ENCODE peak calls at places on chromosomes 2 and 18, in four cellular contexts. E, Q, L and I are unnamed samples.
A peak's percentile ranks its signal among the peaks of the same experiment; 100 is the strongest.

GRCh38 chr2:175807031-175807873 is 194.8 kb downstream of the LNPK start:
- DNase-seq in E (no peak), Q (no peak), L (no peak), I (no peak)

GRCh38 chr18:23229472-23229871 is 94.2 kb downstream of the CABLES1 start:
- DNase-seq in E (no peak), Q (no peak), L (no peak), I (no peak)

GRCh38 chr2:10079931-10080535 is at the start of gene CYS1:
- DNase-seq in E (no peak), Q (no peak), L (no peak), I (peak; percentile 53)

GRCh38 chr2:217852812-217853211 is 150.0 kb downstream of the TNS1 start:
- DNase-seq in E (no peak), Q (no peak), L (no peak), I (no peak)

GRCh38 chr2:162965151-162965550 is 126.6 kb upstream of the KCNH7 start:
- DNase-seq in E (no peak), Q (no peak), L (no peak), I (no peak)

GRCh38 chr2:101578671-101579070 is 103.8 kb upstream of the RFX8 start:
- DNase-seq in E (no peak), Q (no peak), L (no peak), I (no peak)

GRCh38 chr18:47265197-47265596 is 13.7 kb upstream of the SKOR2 start:
- DNase-seq in E (no peak), Q (no peak), L (no peak), I (no peak)

GRCh38 chr2:151478011-151478410 is 68.3 kb downstream of the RIF1 start:
- DNase-seq in E (no peak), Q (no peak), L (no peak), I (no peak)

GRCh38 chr2:5322414-5322813 is 369.8 kb upstream of the SOX11 start:
- DNase-seq in E (no peak), Q (no peak), L (no peak), I (no peak)

GRCh38 chr2:213119061-213119809 is 32.2 kb downstream of the IKZF2 start:
- DNase-seq in E (no peak), Q (no peak), L (no peak), I (no peak)

GRCh38 chr18:50006470-50007046 is 188.4 kb downstream of the MYO5B start:
- DNase-seq in E (no peak), Q (no peak), L (no peak), I (no peak)

GRCh38 chr2:158723921-158724802 is 71.0 kb upstream of the DAPL1 start:
- DNase-seq in E (peak; percentile 78), Q (no peak), L (no peak), I (no peak)

GRCh38 chr2:50840346-50841124 is 191.4 kb downstream of the NRXN1 start:
- DNase-seq in E (no peak), Q (no peak), L (no peak), I (no peak)

GRCh38 chr18:48852792-48853191 is 98.0 kb downstream of the SMAD7 start:
- DNase-seq in E (no peak), Q (no peak), L (no peak), I (no peak)

GRCh38 chr2:120450196-120450820 is 104.4 kb downstream of the INHBB start:
- DNase-seq in E (no peak), Q (no peak), L (no peak), I (no peak)

GRCh38 chr2:200350796-200351195 is 44.3 kb downstream of the SPATS2L start:
- DNase-seq in E (no peak), Q (no peak), L (no peak), I (no peak)

GRCh38 chr18:11541179-11541578 is 68.2 kb upstream of the SLC35G4 start:
- DNase-seq in E (no peak), Q (no peak), L (no peak), I (no peak)

GRCh38 chr2:235224410-235224809 is 269.4 kb upstream of the AGAP1 start:
- DNase-seq in E (no peak), Q (no peak), L (no peak), I (no peak)

GRCh38 chr2:144460981-144461766 is 58.7 kb downstream of the ZEB2 start:
- DNase-seq in E (no peak), Q (no peak), L (no peak), I (peak; percentile 69)

GRCh38 chr2:144084114-144084661 is 435.7 kb downstream of the ZEB2 start:
- DNase-seq in E (no peak), Q (no peak), L (no peak), I (no peak)

GRCh38 chr18:58882039-58882438 is 17.4 kb downstream of the ZNF532 start:
- DNase-seq in E (no peak), Q (no peak), L (no peak), I (no peak)

GRCh38 chr2:1746174-1747064 is 2.1 kb upstream of the PXDN start:
- DNase-seq in E (peak; percentile 13), Q (no peak), L (no peak), I (no peak)

GRCh38 chr2:214649440-214650205 is 159.9 kb downstream of the BARD1 start:
- DNase-seq in E (no peak), Q (no peak), L (no peak), I (no peak)

DNA sequence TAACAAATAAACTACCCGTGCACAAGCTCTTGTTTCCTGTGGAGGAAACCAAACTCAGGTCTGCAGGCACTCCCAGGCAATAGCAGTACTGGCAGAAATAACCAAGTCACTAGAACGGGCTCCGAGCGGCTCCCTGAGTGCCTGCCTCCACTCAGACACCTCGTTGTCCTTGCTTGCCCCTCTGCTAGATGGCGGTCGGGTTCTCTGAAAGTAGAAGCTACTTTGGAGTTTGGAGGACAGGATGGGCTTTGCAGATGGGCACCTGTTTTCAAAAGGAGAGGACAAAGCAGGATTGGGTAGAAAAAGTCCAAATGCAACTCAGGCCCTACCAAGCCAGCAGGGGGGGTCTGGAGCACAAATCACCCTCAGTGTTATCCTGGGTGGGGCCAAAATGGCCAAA is 136.4 kb downstream of the LRRC30 start:
- DNase-seq in E (no peak), Q (no peak), L (no peak), I (no peak)
- H3K9me3 ChIP-seq in E (no peaks in the 10 kb centered on the region), Q (no peaks in the 10 kb centered on the region), L (no peaks in the 10 kb centered on the region), I (no peaks in the 10 kb centered on the region)

GRCh38 chr18:37392648-37393047 is 172.9 kb downstream of the CELF4 start:
- DNase-seq in E (no peak), Q (no peak), L (no peak), I (no peak)

GRCh38 chr18:37393221-37393828 is 172.3 kb downstream of the CELF4 start:
- DNase-seq in E (no peak), Q (no peak), L (no peak), I (no peak)

GRCh38 chr18:37394610-37394965 is 171.0 kb downstream of the CELF4 start:
- DNase-seq in E (no peak), Q (no peak), L (no peak), I (no peak)

GRCh38 chr18:37395138-37395537 is 170.5 kb downstream of the CELF4 start:
- DNase-seq in E (no peak), Q (no peak), L (no peak), I (no peak)

DNA sequence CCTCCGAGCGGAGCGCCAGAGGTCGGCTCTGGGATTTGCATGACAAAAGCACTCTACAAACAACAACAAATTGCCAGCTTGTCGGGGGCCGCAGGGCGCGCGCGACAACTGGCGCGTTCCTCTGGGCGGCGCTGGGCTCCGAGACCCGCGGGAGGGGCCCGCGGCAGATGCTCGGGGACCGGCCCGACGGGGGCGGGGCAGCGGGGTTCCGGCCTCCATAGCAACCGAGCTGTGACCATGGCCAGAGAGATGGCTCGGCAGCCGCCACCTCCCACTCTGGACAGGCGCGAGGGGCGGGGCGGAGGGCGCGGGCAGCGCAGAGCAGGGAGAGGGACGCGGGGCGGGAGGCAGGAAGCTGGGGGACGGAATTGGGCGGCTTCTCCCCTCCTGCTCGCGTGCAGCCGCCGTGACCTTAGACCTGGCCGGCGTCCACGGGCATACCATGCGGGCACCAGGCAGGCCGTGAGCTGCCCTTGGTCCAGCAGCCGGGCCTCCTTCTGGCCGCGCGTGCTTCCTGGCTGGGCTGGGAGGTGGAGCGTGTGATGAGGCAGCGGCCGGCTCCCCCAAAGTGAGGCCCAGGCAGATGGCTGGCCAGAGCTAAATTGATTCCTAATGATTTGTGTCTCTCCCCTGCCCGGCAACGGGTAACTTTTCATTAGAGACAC is 171.5 kb downstream of the CELF4 start:
- DNase-seq in E (peak; percentile 55), Q (peak; percentile 83), L (peak; percentile 71), I (peak; percentile 54)
- H3K4me3 ChIP-seq in E (peak overlapping the region; percentile 74), Q (no peak overlapping the region), L (peak overlapping the region; percentile 49), I (peak overlapping the region; percentile 41)

GRCh38 chr2:74103763-74104162 is 43.9 kb downstream of the BOLA3 start:
- DNase-seq in E (no peak), Q (no peak), L (no peak), I (no peak)

GRCh38 chr2:74102516-74102915 is 45.2 kb downstream of the BOLA3 start:
- DNase-seq in E (no peak), Q (no peak), L (no peak), I (no peak)

GRCh38 chr2:74107071-74107470 is 40.6 kb downstream of the BOLA3 start:
- DNase-seq in E (no peak), Q (no peak), L (no peak), I (no peak)

GRCh38 chr2:74104839-74105238 is 42.9 kb downstream of the BOLA3 start:
- DNase-seq in E (no peak), Q (no peak), L (no peak), I (no peak)

DNA sequence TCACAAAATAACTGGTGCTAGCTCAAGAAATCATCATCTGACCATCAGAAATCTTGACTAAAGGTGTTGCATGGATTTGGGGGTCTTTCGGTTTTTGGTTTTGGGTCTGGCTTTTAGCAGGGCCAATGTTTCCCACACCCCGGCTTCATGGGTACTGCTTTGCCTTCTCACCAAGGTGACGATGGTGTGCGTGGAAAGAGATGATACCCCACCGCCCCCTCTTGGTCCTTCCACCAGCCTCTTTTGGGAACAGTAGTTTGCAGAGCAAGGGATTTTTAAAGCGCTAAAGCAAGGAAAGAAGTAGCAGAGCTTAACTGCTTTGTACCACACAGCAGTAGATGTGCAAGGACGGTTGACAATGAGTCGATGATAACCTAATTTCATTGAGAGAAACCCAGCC is 42.3 kb downstream of the BOLA3 start:
- DNase-seq in E (no peak), Q (no peak), L (no peak), I (no peak)
- H3K4me1 ChIP-seq in E (no peaks in the 10 kb centered on the region), Q (no peaks in the 10 kb centered on the region), L (peaks cover 5% of the 10 kb centered on the region), I (no peaks in the 10 kb centered on the region)

GRCh38 chr2:95299961-95300360 is 2.8 kb downstream of the KCNIP3 start:
- DNase-seq in E (no peak), Q (no peak), L (no peak), I (no peak)
- H3K9me3 ChIP-seq in E (no peaks in the 10 kb centered on the region), Q (no peaks in the 10 kb centered on the region), L (no peaks in the 10 kb centered on the region), I (no peaks in the 10 kb centered on the region)

GRCh38 chr2:9003616-9004337 is at the start of gene MBOAT2:
- DNase-seq in E (peak; percentile 70), Q (peak; percentile 91), L (peak; percentile 92), I (peak; percentile 86)

GRCh38 chr2:9006368-9006767 is 2.9 kb upstream of the MBOAT2 start:
- DNase-seq in E (no peak), Q (no peak), L (no peak), I (no peak)

GRCh38 chr2:9002637-9003365 is 683 bp downstream of the MBOAT2 start:
- DNase-seq in E (no peak), Q (peak; percentile 50), L (peak; percentile 52), I (peak; percentile 16)

GRCh38 chr2:9003366-9003615 is 193 bp downstream of the MBOAT2 start:
- DNase-seq in E (no peak), Q (no peak), L (no peak), I (no peak)

GRCh38 chr2:9004338-9005204 is 1.1 kb upstream of the MBOAT2 start:
- DNase-seq in E (no peak), Q (no peak), L (no peak), I (no peak)
- H3K4me3 ChIP-seq in E (peak overlapping the region; percentile 97), Q (peak overlapping the region; percentile 86), L (peak overlapping the region; percentile 78), I (peak overlapping the region; percentile 54)